ENCODE peak calls at places on chromosomes 5 and 9, in seven cellular contexts. One of them, this sample, is unnamed.

GRCh38 chr9:34589656-34590375 is at the start of gene CNTFR:
- DNase-seq in AG04449: no peak
- DNase-seq in choroid plexus epithelial cell: no peak
- DNase-seq in psoas muscle: peak; percentile 71
- DNase-seq in neuronal stem cell: no peak
- DNase-seq in skeletal muscle cell: no peak
- DNase-seq in fibroblast of lung: no peak
- DNase-seq in this sample: peak; percentile 58

GRCh38 chr9:34154052-34154451 is 24.8 kb upstream of the UBAP1 start:
- DNase-seq in AG04449: no peak
- DNase-seq in choroid plexus epithelial cell: no peak
- DNase-seq in psoas muscle: no peak
- DNase-seq in neuronal stem cell: no peak
- DNase-seq in skeletal muscle cell: no peak
- DNase-seq in fibroblast of lung: no peak
- DNase-seq in this sample: no peak

GRCh38 chr9:105693435-105694275 is 686 bp upstream of the TMEM38B start:
- DNase-seq in AG04449: no peak
- DNase-seq in choroid plexus epithelial cell: no peak
- DNase-seq in psoas muscle: no peak
- DNase-seq in neuronal stem cell: peak; percentile 23
- DNase-seq in skeletal muscle cell: no peak
- DNase-seq in fibroblast of lung: no peak
- DNase-seq in this sample: peak; percentile 20

GRCh38 chr5:52684056-52684455 is 103.7 kb upstream of the ITGA1 start:
- DNase-seq in AG04449: no peak
- DNase-seq in choroid plexus epithelial cell: peak; percentile 41
- DNase-seq in psoas muscle: no peak
- DNase-seq in neuronal stem cell: no peak
- DNase-seq in skeletal muscle cell: no peak
- DNase-seq in fibroblast of lung: peak; percentile 3
- DNase-seq in this sample: no peak

GRCh38 chr5:55533806-55534435 is 843 bp downstream of the PLPP1 start:
- DNase-seq in AG04449: no peak
- DNase-seq in choroid plexus epithelial cell: peak; percentile 66
- DNase-seq in psoas muscle: no peak
- DNase-seq in neuronal stem cell: peak; percentile 62
- DNase-seq in skeletal muscle cell: peak; percentile 21
- DNase-seq in fibroblast of lung: peak; percentile 60
- DNase-seq in this sample: peak; percentile 40

GRCh38 chr9:112050544-112051475 is 124.3 kb downstream of the SUSD1 start:
- DNase-seq in AG04449: peak; percentile 93
- DNase-seq in choroid plexus epithelial cell: peak; percentile 85
- DNase-seq in psoas muscle: peak; percentile 29
- DNase-seq in neuronal stem cell: no peak
- DNase-seq in skeletal muscle cell: peak; percentile 90
- DNase-seq in fibroblast of lung: peak; percentile 99
- DNase-seq in this sample: peak; percentile 93

GRCh38 chr9:114190563-114190905 is 35.2 kb downstream of the COL27A1 start:
- DNase-seq in AG04449: no peak
- DNase-seq in choroid plexus epithelial cell: no peak
- DNase-seq in psoas muscle: no peak
- DNase-seq in neuronal stem cell: no peak
- DNase-seq in skeletal muscle cell: no peak
- DNase-seq in fibroblast of lung: no peak
- DNase-seq in this sample: no peak

GRCh38 chr9:98332405-98332831 is 77.0 kb upstream of the TBC1D2 start:
- DNase-seq in AG04449: no peak
- DNase-seq in choroid plexus epithelial cell: no peak
- DNase-seq in psoas muscle: no peak
- DNase-seq in neuronal stem cell: no peak
- DNase-seq in skeletal muscle cell: no peak
- DNase-seq in fibroblast of lung: no peak
- DNase-seq in this sample: no peak

GRCh38 chr5:152560508-152561137 is 155.5 kb upstream of the NMUR2 start:
- DNase-seq in AG04449: peak; percentile 3
- DNase-seq in choroid plexus epithelial cell: peak; percentile 55
- DNase-seq in psoas muscle: peak; percentile 50
- DNase-seq in neuronal stem cell: peak; percentile 73
- DNase-seq in skeletal muscle cell: peak; percentile 19
- DNase-seq in fibroblast of lung: peak; percentile 42
- DNase-seq in this sample: peak; percentile 26

GRCh38 chr5:160262665-160263064 is 33.4 kb downstream of the FABP6 start:
- DNase-seq in AG04449: no peak
- DNase-seq in choroid plexus epithelial cell: no peak
- DNase-seq in psoas muscle: no peak
- DNase-seq in neuronal stem cell: no peak
- DNase-seq in skeletal muscle cell: no peak
- DNase-seq in fibroblast of lung: no peak
- DNase-seq in this sample: no peak

GRCh38 chr5:7331083-7331482 is 64.9 kb upstream of the ADCY2 start:
- DNase-seq in AG04449: no peak
- DNase-seq in choroid plexus epithelial cell: no peak
- DNase-seq in psoas muscle: no peak
- DNase-seq in neuronal stem cell: no peak
- DNase-seq in skeletal muscle cell: no peak
- DNase-seq in fibroblast of lung: no peak
- DNase-seq in this sample: no peak

GRCh38 chr5:120538149-120538548 is 74.0 kb downstream of the PRR16 start:
- DNase-seq in AG04449: no peak
- DNase-seq in choroid plexus epithelial cell: no peak
- DNase-seq in psoas muscle: no peak
- DNase-seq in neuronal stem cell: no peak
- DNase-seq in skeletal muscle cell: no peak
- DNase-seq in fibroblast of lung: peak; percentile 84
- DNase-seq in this sample: peak; percentile 53

GRCh38 chr9:128921881-128922763 is 1.3 kb downstream of the PHYHD1 start:
- DNase-seq in AG04449: no peak
- DNase-seq in choroid plexus epithelial cell: peak; percentile 74
- DNase-seq in psoas muscle: peak; percentile 56
- DNase-seq in neuronal stem cell: peak; percentile 63
- DNase-seq in skeletal muscle cell: no peak
- DNase-seq in fibroblast of lung: peak; percentile 33
- DNase-seq in this sample: peak; percentile 55

GRCh38 chr5:72281764-72282499 is 38.1 kb downstream of the MRPS27 start:
- DNase-seq in AG04449: peak; percentile 55
- DNase-seq in choroid plexus epithelial cell: peak; percentile 96
- DNase-seq in psoas muscle: no peak
- DNase-seq in neuronal stem cell: no peak
- DNase-seq in skeletal muscle cell: peak; percentile 81
- DNase-seq in fibroblast of lung: peak; percentile 82
- DNase-seq in this sample: peak; percentile 96

GRCh38 chr5:178130576-178131445 is at the start of gene RMND5B:
- DNase-seq in AG04449: no peak
- DNase-seq in choroid plexus epithelial cell: peak; percentile 63
- DNase-seq in psoas muscle: peak; percentile 90
- DNase-seq in neuronal stem cell: peak; percentile 84
- DNase-seq in skeletal muscle cell: no peak
- DNase-seq in fibroblast of lung: peak; percentile 74
- DNase-seq in this sample: peak; percentile 95

GRCh38 chr9:73179594-73179993 is 27.9 kb downstream of the ANXA1 start:
- DNase-seq in AG04449: no peak
- DNase-seq in choroid plexus epithelial cell: peak; percentile 26
- DNase-seq in psoas muscle: no peak
- DNase-seq in neuronal stem cell: no peak
- DNase-seq in skeletal muscle cell: no peak
- DNase-seq in fibroblast of lung: peak; percentile 80
- DNase-seq in this sample: peak; percentile 33

GRCh38 chr5:16304846-16305245 is 125.3 kb upstream of the MARCHF11 start:
- DNase-seq in AG04449: no peak
- DNase-seq in choroid plexus epithelial cell: no peak
- DNase-seq in psoas muscle: no peak
- DNase-seq in neuronal stem cell: no peak
- DNase-seq in skeletal muscle cell: no peak
- DNase-seq in fibroblast of lung: peak; percentile 17
- DNase-seq in this sample: no peak

GRCh38 chr9:16619897-16620296 is 250.6 kb downstream of the BNC2 start:
- DNase-seq in AG04449: no peak
- DNase-seq in choroid plexus epithelial cell: no peak
- DNase-seq in psoas muscle: no peak
- DNase-seq in neuronal stem cell: no peak
- DNase-seq in skeletal muscle cell: no peak
- DNase-seq in fibroblast of lung: no peak
- DNase-seq in this sample: no peak

GRCh38 chr5:132256086-132256782 is 1.3 kb upstream of the PDLIM4 start:
- DNase-seq in AG04449: no peak
- DNase-seq in choroid plexus epithelial cell: no peak
- DNase-seq in psoas muscle: no peak
- DNase-seq in neuronal stem cell: no peak
- DNase-seq in skeletal muscle cell: no peak
- DNase-seq in fibroblast of lung: no peak
- DNase-seq in this sample: no peak

GRCh38 chr5:35248843-35249780 is 18.8 kb upstream of the PRLR start:
- DNase-seq in AG04449: no peak
- DNase-seq in choroid plexus epithelial cell: peak; percentile 26
- DNase-seq in psoas muscle: no peak
- DNase-seq in neuronal stem cell: no peak
- DNase-seq in skeletal muscle cell: no peak
- DNase-seq in fibroblast of lung: peak; percentile 4
- DNase-seq in this sample: peak; percentile 10

GRCh38 chr9:118583414-118583813 is 785.8 kb downstream of the BRINP1 start:
- DNase-seq in AG04449: no peak
- DNase-seq in choroid plexus epithelial cell: no peak
- DNase-seq in psoas muscle: no peak
- DNase-seq in neuronal stem cell: no peak
- DNase-seq in skeletal muscle cell: no peak
- DNase-seq in fibroblast of lung: no peak
- DNase-seq in this sample: no peak

GRCh38 chr9:92964981-92965758 is 17.8 kb downstream of the FGD3 start:
- DNase-seq in AG04449: no peak
- DNase-seq in choroid plexus epithelial cell: no peak
- DNase-seq in psoas muscle: no peak
- DNase-seq in neuronal stem cell: no peak
- DNase-seq in skeletal muscle cell: no peak
- DNase-seq in fibroblast of lung: no peak
- DNase-seq in this sample: no peak

GRCh38 chr9:124040935-124041816 is 29.6 kb downstream of the LHX2 start:
- DNase-seq in AG04449: no peak
- DNase-seq in choroid plexus epithelial cell: no peak
- DNase-seq in psoas muscle: peak; percentile 51
- DNase-seq in neuronal stem cell: no peak
- DNase-seq in skeletal muscle cell: no peak
- DNase-seq in fibroblast of lung: no peak
- DNase-seq in this sample: peak; percentile 56

GRCh38 chr5:127406326-127407121 is 110.9 kb upstream of the PRRC1 start:
- DNase-seq in AG04449: no peak
- DNase-seq in choroid plexus epithelial cell: no peak
- DNase-seq in psoas muscle: no peak
- DNase-seq in neuronal stem cell: no peak
- DNase-seq in skeletal muscle cell: no peak
- DNase-seq in fibroblast of lung: no peak
- DNase-seq in this sample: no peak

GRCh38 chr5:4520557-4520956 is 619.6 kb upstream of the ADAMTS16 start:
- DNase-seq in AG04449: no peak
- DNase-seq in choroid plexus epithelial cell: no peak
- DNase-seq in psoas muscle: no peak
- DNase-seq in neuronal stem cell: no peak
- DNase-seq in skeletal muscle cell: no peak
- DNase-seq in fibroblast of lung: no peak
- DNase-seq in this sample: no peak

GRCh38 chr9:93235278-93235960 is 51.5 kb downstream of the WNK2 start:
- DNase-seq in AG04449: no peak
- DNase-seq in choroid plexus epithelial cell: no peak
- DNase-seq in psoas muscle: no peak
- DNase-seq in neuronal stem cell: no peak
- DNase-seq in skeletal muscle cell: no peak
- DNase-seq in fibroblast of lung: no peak
- DNase-seq in this sample: peak; percentile 22

GRCh38 chr9:134418986-134419683 is 92.9 kb downstream of the RXRA start:
- DNase-seq in AG04449: no peak
- DNase-seq in choroid plexus epithelial cell: no peak
- DNase-seq in psoas muscle: no peak
- DNase-seq in neuronal stem cell: no peak
- DNase-seq in skeletal muscle cell: no peak
- DNase-seq in fibroblast of lung: no peak
- DNase-seq in this sample: no peak

GRCh38 chr9:138042146-138042545 is 164.6 kb downstream of the CACNA1B start:
- DNase-seq in AG04449: no peak
- DNase-seq in choroid plexus epithelial cell: no peak
- DNase-seq in psoas muscle: no peak
- DNase-seq in neuronal stem cell: no peak
- DNase-seq in skeletal muscle cell: no peak
- DNase-seq in fibroblast of lung: no peak
- DNase-seq in this sample: no peak

GRCh38 chr9:83041771-83042170 is 21.2 kb downstream of the RASEF start:
- DNase-seq in AG04449: no peak
- DNase-seq in choroid plexus epithelial cell: peak; percentile 36
- DNase-seq in psoas muscle: no peak
- DNase-seq in neuronal stem cell: no peak
- DNase-seq in skeletal muscle cell: no peak
- DNase-seq in fibroblast of lung: peak; percentile 67
- DNase-seq in this sample: no peak

GRCh38 chr5:143025376-143025775 is 255.2 kb downstream of the ARHGAP26 start:
- DNase-seq in AG04449: no peak
- DNase-seq in choroid plexus epithelial cell: no peak
- DNase-seq in psoas muscle: no peak
- DNase-seq in neuronal stem cell: no peak
- DNase-seq in skeletal muscle cell: no peak
- DNase-seq in fibroblast of lung: no peak
- DNase-seq in this sample: peak; percentile 40

GRCh38 chr9:37574996-37575395 is 1.2 kb downstream of the FBXO10 start:
- DNase-seq in AG04449: no peak
- DNase-seq in choroid plexus epithelial cell: peak; percentile 42
- DNase-seq in psoas muscle: no peak
- DNase-seq in neuronal stem cell: no peak
- DNase-seq in skeletal muscle cell: peak; percentile 44
- DNase-seq in fibroblast of lung: peak; percentile 26
- DNase-seq in this sample: peak; percentile 56
- H3K4me3 ChIP-seq in AG04449: peak overlapping the region; percentile 75
- H3K4me3 ChIP-seq in choroid plexus epithelial cell: peak overlapping the region; percentile 80
- H3K4me3 ChIP-seq in psoas muscle: peak overlapping the region; percentile 90
- H3K4me3 ChIP-seq in neuronal stem cell: peak overlapping the region; percentile 67
- H3K4me3 ChIP-seq in skeletal muscle cell: peak overlapping the region; percentile 73
- H3K4me3 ChIP-seq in fibroblast of lung: peak overlapping the region; percentile 83
- H3K4me3 ChIP-seq in this sample: peak overlapping the region; percentile 86

GRCh38 chr5:93479982-93480509 is 101.0 kb downstream of the NR2F1-AS1 start:
- DNase-seq in AG04449: no peak
- DNase-seq in choroid plexus epithelial cell: no peak
- DNase-seq in psoas muscle: no peak
- DNase-seq in neuronal stem cell: no peak
- DNase-seq in skeletal muscle cell: no peak
- DNase-seq in fibroblast of lung: no peak
- DNase-seq in this sample: no peak
- H3K4me3 ChIP-seq in AG04449: no peak overlapping the region
- H3K4me3 ChIP-seq in choroid plexus epithelial cell: no peak overlapping the region
- H3K4me3 ChIP-seq in psoas muscle: no peak overlapping the region
- H3K4me3 ChIP-seq in neuronal stem cell: no peak overlapping the region
- H3K4me3 ChIP-seq in skeletal muscle cell: no peak overlapping the region
- H3K4me3 ChIP-seq in fibroblast of lung: no peak overlapping the region
- H3K4me3 ChIP-seq in this sample: peak overlapping the region; percentile 27

GRCh38 chr9:95360866-95361265 is 43.4 kb upstream of the FANCC start:
- DNase-seq in AG04449: no peak
- DNase-seq in choroid plexus epithelial cell: no peak
- DNase-seq in psoas muscle: no peak
- DNase-seq in neuronal stem cell: peak; percentile 48
- DNase-seq in skeletal muscle cell: no peak
- DNase-seq in fibroblast of lung: no peak
- DNase-seq in this sample: no peak
- H3K4me3 ChIP-seq in AG04449: no peak overlapping the region
- H3K4me3 ChIP-seq in choroid plexus epithelial cell: no peak overlapping the region
- H3K4me3 ChIP-seq in psoas muscle: no peak overlapping the region
- H3K4me3 ChIP-seq in neuronal stem cell: no peak overlapping the region
- H3K4me3 ChIP-seq in skeletal muscle cell: no peak overlapping the region
- H3K4me3 ChIP-seq in fibroblast of lung: no peak overlapping the region
- H3K4me3 ChIP-seq in this sample: no peak overlapping the region

GRCh38 chr9:101350285-101350684 is 34.5 kb downstream of the BAAT start:
- DNase-seq in AG04449: no peak
- DNase-seq in choroid plexus epithelial cell: no peak
- DNase-seq in psoas muscle: no peak
- DNase-seq in neuronal stem cell: no peak
- DNase-seq in skeletal muscle cell: no peak
- DNase-seq in fibroblast of lung: no peak
- DNase-seq in this sample: no peak
- H3K4me3 ChIP-seq in AG04449: no peak overlapping the region
- H3K4me3 ChIP-seq in choroid plexus epithelial cell: no peak overlapping the region
- H3K4me3 ChIP-seq in psoas muscle: no peak overlapping the region
- H3K4me3 ChIP-seq in neuronal stem cell: no peak overlapping the region
- H3K4me3 ChIP-seq in skeletal muscle cell: no peak overlapping the region
- H3K4me3 ChIP-seq in fibroblast of lung: no peak overlapping the region
- H3K4me3 ChIP-seq in this sample: no peak overlapping the region